ENCODE peak calls at places on chromosomes 13 and 19, in eight cellular contexts. One of them, this sample, is unnamed.

GRCh38 chr13:105177265-105177900 is 1358.1 kb downstream of the EFNB2 start:
- DNase-seq in uterus: no peak
- DNase-seq in stomach: no peak
- DNase-seq in endothelial cell of umbilical vein: no peak
- DNase-seq in adrenal gland: no peak
- DNase-seq in ovary: no peak
- DNase-seq in A549: no peak
- DNase-seq in breast epithelium: no peak
- DNase-seq in this sample: no peak

GRCh38 chr13:76286178-76286577 is 600.0 kb downstream of the KCTD12 start:
- DNase-seq in A549: no peak
- DNase-seq in breast epithelium: no peak
- DNase-seq in adrenal gland: no peak
- DNase-seq in stomach: no peak
- DNase-seq in ovary: no peak
- DNase-seq in endothelial cell of umbilical vein: no peak
- DNase-seq in uterus: no peak
- DNase-seq in this sample: peak; percentile 18

GRCh38 chr19:29193116-29193515 is 19.8 kb downstream of the UQCRFS1 start:
- DNase-seq in adrenal gland: no peak
- DNase-seq in endothelial cell of umbilical vein: no peak
- DNase-seq in A549: no peak
- DNase-seq in breast epithelium: no peak
- DNase-seq in stomach: no peak
- DNase-seq in ovary: no peak
- DNase-seq in uterus: no peak
- DNase-seq in this sample: no peak

GRCh38 chr13:86900906-86901305 is 770.3 kb upstream of the SLITRK5 start:
- DNase-seq in ovary: no peak
- DNase-seq in breast epithelium: no peak
- DNase-seq in stomach: no peak
- DNase-seq in uterus: no peak
- DNase-seq in A549: no peak
- DNase-seq in endothelial cell of umbilical vein: no peak
- DNase-seq in adrenal gland: no peak
- DNase-seq in this sample: no peak

GRCh38 chr13:20159646-20160345 is 1.1 kb downstream of the GJA3 start:
- DNase-seq in ovary: no peak
- DNase-seq in breast epithelium: no peak
- DNase-seq in endothelial cell of umbilical vein: peak; percentile 20
- DNase-seq in stomach: no peak
- DNase-seq in A549: no peak
- DNase-seq in adrenal gland: no peak
- DNase-seq in uterus: no peak
- DNase-seq in this sample: no peak

GRCh38 chr13:98677398-98677797 is 75.1 kb downstream of the SLC15A1 start:
- DNase-seq in uterus: no peak
- DNase-seq in endothelial cell of umbilical vein: no peak
- DNase-seq in A549: no peak
- DNase-seq in breast epithelium: no peak
- DNase-seq in adrenal gland: no peak
- DNase-seq in ovary: no peak
- DNase-seq in stomach: no peak
- DNase-seq in this sample: no peak

GRCh38 chr19:888615-889385 is 4.2 kb downstream of the MED16 start:
- DNase-seq in stomach: no peak
- DNase-seq in A549: no peak
- DNase-seq in ovary: no peak
- DNase-seq in endothelial cell of umbilical vein: no peak
- DNase-seq in uterus: no peak
- DNase-seq in breast epithelium: no peak
- DNase-seq in adrenal gland: no peak
- DNase-seq in this sample: no peak

GRCh38 chr19:45440873-45441654 is 17.3 kb upstream of the ERCC1 start:
- DNase-seq in ovary: no peak
- DNase-seq in adrenal gland: no peak
- DNase-seq in endothelial cell of umbilical vein: no peak
- DNase-seq in stomach: no peak
- DNase-seq in breast epithelium: no peak
- DNase-seq in uterus: no peak
- DNase-seq in A549: no peak
- DNase-seq in this sample: peak; percentile 36

GRCh38 chr13:87666826-87667225 is 4.3 kb upstream of the SLITRK5 start:
- DNase-seq in adrenal gland: no peak
- DNase-seq in uterus: no peak
- DNase-seq in A549: no peak
- DNase-seq in ovary: no peak
- DNase-seq in stomach: no peak
- DNase-seq in breast epithelium: no peak
- DNase-seq in endothelial cell of umbilical vein: no peak
- DNase-seq in this sample: no peak

GRCh38 chr13:50512602-50513527 is 330.6 kb downstream of the DLEU7 start:
- DNase-seq in endothelial cell of umbilical vein: peak; percentile 55
- DNase-seq in uterus: peak; percentile 54
- DNase-seq in adrenal gland: peak; percentile 55
- DNase-seq in A549: no peak
- DNase-seq in ovary: peak; percentile 53
- DNase-seq in breast epithelium: peak; percentile 31
- DNase-seq in stomach: peak; percentile 77
- DNase-seq in this sample: peak; percentile 66

GRCh38 chr19:15439821-15440641 is 9.7 kb downstream of the WIZ start:
- DNase-seq in A549: no peak
- DNase-seq in endothelial cell of umbilical vein: no peak
- DNase-seq in stomach: no peak
- DNase-seq in ovary: no peak
- DNase-seq in breast epithelium: no peak
- DNase-seq in uterus: no peak
- DNase-seq in adrenal gland: no peak
- DNase-seq in this sample: no peak

GRCh38 chr13:41751277-41751676 is 209.6 kb downstream of the VWA8 start:
- DNase-seq in uterus: peak; percentile 59
- DNase-seq in endothelial cell of umbilical vein: no peak
- DNase-seq in A549: no peak
- DNase-seq in stomach: no peak
- DNase-seq in ovary: peak; percentile 55
- DNase-seq in breast epithelium: no peak
- DNase-seq in adrenal gland: peak; percentile 75
- DNase-seq in this sample: peak; percentile 59

GRCh38 chr13:28100149-28101121 is at the start of gene FLT3:
- DNase-seq in endothelial cell of umbilical vein: peak; percentile 10
- DNase-seq in ovary: no peak
- DNase-seq in stomach: peak; percentile 37
- DNase-seq in uterus: no peak
- DNase-seq in adrenal gland: no peak
- DNase-seq in breast epithelium: no peak
- DNase-seq in A549: peak; percentile 10
- DNase-seq in this sample: peak; percentile 59

GRCh38 chr19:15123031-15123890 is 16.1 kb downstream of the SYDE1 start:
- DNase-seq in A549: no peak
- DNase-seq in uterus: no peak
- DNase-seq in ovary: no peak
- DNase-seq in endothelial cell of umbilical vein: no peak
- DNase-seq in adrenal gland: no peak
- DNase-seq in breast epithelium: no peak
- DNase-seq in stomach: no peak
- DNase-seq in this sample: no peak

GRCh38 chr19:3725640-3726310 is 17.6 kb downstream of the TJP3 start:
- DNase-seq in ovary: no peak
- DNase-seq in uterus: no peak
- DNase-seq in endothelial cell of umbilical vein: no peak
- DNase-seq in breast epithelium: peak; percentile 30
- DNase-seq in adrenal gland: peak; percentile 29
- DNase-seq in stomach: peak; percentile 95
- DNase-seq in A549: no peak
- DNase-seq in this sample: no peak

GRCh38 chr19:2678043-2678671 is 24.3 kb downstream of the GNG7 start:
- DNase-seq in endothelial cell of umbilical vein: no peak
- DNase-seq in uterus: no peak
- DNase-seq in adrenal gland: no peak
- DNase-seq in stomach: no peak
- DNase-seq in ovary: no peak
- DNase-seq in breast epithelium: no peak
- DNase-seq in A549: no peak
- DNase-seq in this sample: no peak

GRCh38 chr19:5967994-5968430 is 9.9 kb downstream of the RANBP3 start:
- DNase-seq in uterus: no peak
- DNase-seq in adrenal gland: peak; percentile 87
- DNase-seq in A549: peak; percentile 74
- DNase-seq in stomach: peak; percentile 67
- DNase-seq in ovary: peak; percentile 67
- DNase-seq in breast epithelium: peak; percentile 56
- DNase-seq in endothelial cell of umbilical vein: peak; percentile 84
- DNase-seq in this sample: peak; percentile 85

GRCh38 chr13:110394371-110394841 is 87.3 kb downstream of the COL4A2 start:
- DNase-seq in stomach: no peak
- DNase-seq in adrenal gland: no peak
- DNase-seq in A549: no peak
- DNase-seq in endothelial cell of umbilical vein: no peak
- DNase-seq in ovary: no peak
- DNase-seq in uterus: no peak
- DNase-seq in breast epithelium: no peak
- DNase-seq in this sample: no peak

GRCh38 chr19:10533656-10534386 is 9.9 kb upstream of the ATG4D start:
- DNase-seq in endothelial cell of umbilical vein: peak; percentile 7
- DNase-seq in adrenal gland: no peak
- DNase-seq in breast epithelium: no peak
- DNase-seq in uterus: no peak
- DNase-seq in stomach: no peak
- DNase-seq in ovary: no peak
- DNase-seq in A549: no peak
- DNase-seq in this sample: no peak

GRCh38 chr19:16234552-16235445 is 37.1 kb downstream of the AP1M1 start:
- DNase-seq in A549: no peak
- DNase-seq in adrenal gland: no peak
- DNase-seq in breast epithelium: no peak
- DNase-seq in uterus: no peak
- DNase-seq in ovary: no peak
- DNase-seq in stomach: no peak
- DNase-seq in endothelial cell of umbilical vein: no peak
- DNase-seq in this sample: no peak

GRCh38 chr13:75870397-75870801 is 234.3 kb downstream of the LMO7 start:
- DNase-seq in adrenal gland: no peak
- DNase-seq in ovary: no peak
- DNase-seq in A549: peak; percentile 15
- DNase-seq in stomach: no peak
- DNase-seq in endothelial cell of umbilical vein: peak; percentile 36
- DNase-seq in uterus: peak; percentile 17
- DNase-seq in breast epithelium: no peak
- DNase-seq in this sample: no peak

GRCh38 chr13:93786846-93787245 is 560.2 kb downstream of the GPC6 start:
- DNase-seq in stomach: no peak
- DNase-seq in ovary: no peak
- DNase-seq in A549: no peak
- DNase-seq in uterus: no peak
- DNase-seq in breast epithelium: no peak
- DNase-seq in endothelial cell of umbilical vein: no peak
- DNase-seq in adrenal gland: no peak
- DNase-seq in this sample: no peak

GRCh38 chr13:35349673-35350278 is 126.7 kb downstream of the MAB21L1 start:
- DNase-seq in stomach: no peak
- DNase-seq in breast epithelium: no peak
- DNase-seq in endothelial cell of umbilical vein: peak; percentile 90
- DNase-seq in adrenal gland: no peak
- DNase-seq in ovary: no peak
- DNase-seq in A549: peak; percentile 0
- DNase-seq in uterus: no peak
- DNase-seq in this sample: no peak

GRCh38 chr19:35042056-35042730 is 672 bp downstream of the HPN start:
- DNase-seq in stomach: peak; percentile 47
- DNase-seq in adrenal gland: no peak
- DNase-seq in A549: no peak
- DNase-seq in ovary: peak; percentile 56
- DNase-seq in breast epithelium: no peak
- DNase-seq in endothelial cell of umbilical vein: no peak
- DNase-seq in uterus: no peak
- DNase-seq in this sample: no peak
- TF ChIP-seq POLR2A in stomach: no peak
- TF ChIP-seq POLR2A in adrenal gland: no peak
- TF ChIP-seq POLR2A in A549: no peak
- TF ChIP-seq POLR2A in ovary: no peak
- TF ChIP-seq POLR2A in breast epithelium: no peak
- TF ChIP-seq POLR2A in endothelial cell of umbilical vein: no peak
- TF ChIP-seq POLR2A in uterus: no peak
- TF ChIP-seq POLR2A in this sample: no peak

DNA sequence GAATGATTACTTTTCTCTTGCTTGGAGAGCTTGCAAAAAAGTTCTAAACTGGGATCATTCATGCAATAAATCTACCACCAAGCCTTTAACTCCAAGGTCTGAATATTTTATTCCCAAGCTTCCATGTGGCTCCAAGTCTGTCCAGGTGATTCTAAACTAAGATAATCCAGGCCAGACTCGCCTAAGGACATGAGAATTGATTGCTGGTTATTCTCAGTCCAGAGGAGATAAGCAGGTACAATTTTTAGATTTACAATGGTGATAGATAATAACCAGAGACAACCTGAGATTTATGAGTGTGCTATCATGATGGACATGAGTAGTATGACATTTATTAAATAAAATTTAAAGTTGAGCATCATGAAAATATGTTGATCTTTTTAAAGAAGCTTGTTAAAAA is 156.5 kb upstream of the SPRY2 start:
- DNase-seq in uterus: no peak
- DNase-seq in stomach: no peak
- DNase-seq in ovary: no peak
- DNase-seq in breast epithelium: no peak
- DNase-seq in A549: no peak
- DNase-seq in adrenal gland: no peak
- DNase-seq in endothelial cell of umbilical vein: no peak
- DNase-seq in this sample: no peak
- TF ChIP-seq CTCF in uterus: no peak
- TF ChIP-seq CTCF in stomach: no peak
- TF ChIP-seq CTCF in ovary: no peak
- TF ChIP-seq CTCF in breast epithelium: no peak
- TF ChIP-seq CTCF in A549: no peak
- TF ChIP-seq CTCF in adrenal gland: no peak
- TF ChIP-seq CTCF in endothelial cell of umbilical vein: no peak
- TF ChIP-seq CTCF in this sample: no peak

GRCh38 chr19:48444129-48444932 is 1.5 kb upstream of the GRWD1 start:
- DNase-seq in uterus: peak; percentile 37
- DNase-seq in endothelial cell of umbilical vein: no peak
- DNase-seq in A549: no peak
- DNase-seq in stomach: no peak
- DNase-seq in breast epithelium: no peak
- DNase-seq in adrenal gland: no peak
- DNase-seq in ovary: no peak
- DNase-seq in this sample: no peak
- H3K27ac ChIP-seq in uterus: peak overlapping the region; percentile 91
- H3K27ac ChIP-seq in endothelial cell of umbilical vein: no peak overlapping the region
- H3K27ac ChIP-seq in A549: peak overlapping the region; percentile 91
- H3K27ac ChIP-seq in stomach: no peak overlapping the region
- H3K27ac ChIP-seq in breast epithelium: peak overlapping the region; percentile 88
- H3K27ac ChIP-seq in adrenal gland: no peak overlapping the region
- H3K27ac ChIP-seq in ovary: no peak overlapping the region
- H3K27ac ChIP-seq in this sample: no peak overlapping the region

GRCh38 chr13:91504216-91504615 is 105.8 kb downstream of the GPC5 start:
- DNase-seq in ovary: no peak
- DNase-seq in stomach: no peak
- DNase-seq in adrenal gland: no peak
- DNase-seq in A549: no peak
- DNase-seq in endothelial cell of umbilical vein: no peak
- DNase-seq in uterus: no peak
- DNase-seq in breast epithelium: no peak
- DNase-seq in this sample: no peak

GRCh38 chr13:91510058-91510457 is 111.6 kb downstream of the GPC5 start:
- DNase-seq in breast epithelium: no peak
- DNase-seq in endothelial cell of umbilical vein: no peak
- DNase-seq in adrenal gland: no peak
- DNase-seq in A549: no peak
- DNase-seq in ovary: no peak
- DNase-seq in uterus: no peak
- DNase-seq in stomach: no peak
- DNase-seq in this sample: no peak

GRCh38 chr13:91506759-91507158 is 108.3 kb downstream of the GPC5 start:
- DNase-seq in stomach: no peak
- DNase-seq in breast epithelium: no peak
- DNase-seq in A549: no peak
- DNase-seq in ovary: no peak
- DNase-seq in adrenal gland: no peak
- DNase-seq in endothelial cell of umbilical vein: no peak
- DNase-seq in uterus: no peak
- DNase-seq in this sample: no peak
- TF ChIP-seq POLR2A in stomach: no peak
- TF ChIP-seq POLR2A in breast epithelium: no peak
- TF ChIP-seq POLR2A in A549: no peak
- TF ChIP-seq POLR2A in ovary: no peak
- TF ChIP-seq POLR2A in adrenal gland: no peak
- TF ChIP-seq POLR2A in endothelial cell of umbilical vein: no peak
- TF ChIP-seq POLR2A in uterus: no peak
- TF ChIP-seq POLR2A in this sample: no peak